ENCODE peak calls at places on chromosome 19, in four cellular contexts. T is GM20000, W is activated gamma-delta T cell treated with Interleukin-2 at 50 U/mL for 16 hours, M is RCC 7860. E is an unnamed sample.

GRCh38 chr19:10450853-10451609 is 30.7 kb downstream of the PDE4A start:
- DNase-seq in T (no peak), M (no peak), W (no peak), E (no peak)

GRCh38 chr19:34188388-34188787 is 16.1 kb downstream of the LSM14A start:
- DNase-seq in W (no peak), T (no peak), M (no peak), E (no peak)

GRCh38 chr19:39937094-39937493 is 2.7 kb upstream of the FCGBP start:
- DNase-seq in W (peak; percentile 35), T (peak; percentile 73), M (no peak), E (no peak)

GRCh38 chr19:55344444-55344843 is 4.8 kb downstream of the KMT5C start:
- DNase-seq in T (no peak), W (no peak), M (no peak), E (no peak)

GRCh38 chr19:1249298-1249989 is 1.1 kb downstream of the MIDN start:
- DNase-seq in T (peak; percentile 98), M (peak; percentile 92), W (peak; percentile 92), E (peak; percentile 97)

GRCh38 chr19:4866595-4867424 is 657 bp downstream of the PLIN3 start:
- DNase-seq in M (no peak), W (peak; percentile 35), T (peak; percentile 59), E (peak; percentile 40)

GRCh38 chr19:29311391-29311790 is 98.4 kb upstream of the UQCRFS1 start:
- DNase-seq in T (no peak), W (no peak), M (no peak), E (peak; percentile 76)

GRCh38 chr19:30745476-30745985 is 373.3 kb downstream of the ZNF536 start:
- DNase-seq in W (no peak), M (no peak), T (no peak), E (no peak)

GRCh38 chr19:46660008-46660517 is 919 bp downstream of the DACT3 start:
- DNase-seq in T (no peak), W (no peak), M (no peak), E (peak; percentile 48)